ENCODE peak calls at places on chromosomes 13 and 19, in four cellular contexts. Q, Y, K and L are unnamed samples.

GRCh38 chr19:51311388-51312257 is at the start of gene IGLON5:
- DNase-seq in Q (peak), Y (no peak), K (no peak), L (no peak)

GRCh38 chr13:87393358-87393757 is 277.8 kb upstream of the SLITRK5 start:
- DNase-seq in K (no peak), Q (no peak), Y (no peak), L (no peak)

GRCh38 chr13:72489751-72490150 is 237.7 kb downstream of the MZT1 start:
- DNase-seq in Q (no peak), Y (no peak), K (no peak), L (no peak)

GRCh38 chr13:94548382-94549240 is 47.3 kb downstream of the TGDS start:
- DNase-seq in K (peak), Y (no peak), Q (peak), L (peak)

GRCh38 chr19:2329162-2329505 is 650 bp downstream of the SPPL2B start:
- DNase-seq in Q (no peak), K (no peak), Y (no peak), L (peak)

GRCh38 chr13:41061914-41062837 is 867 bp downstream of the WBP4 start:
- DNase-seq in Y (no peak), Q (peak), K (no peak), L (peak)

GRCh38 chr19:48695743-48696352 is at the start of gene FUT2:
- DNase-seq in Q (peak), Y (no peak), K (no peak), L (no peak)

GRCh38 chr13:64459778-64460177 is 2770.4 kb downstream of the PCDH9 start:
- DNase-seq in K (no peak), Y (no peak), Q (no peak), L (no peak)

GRCh38 chr13:68078457-68078856 is 848.3 kb upstream of the PCDH9 start:
- DNase-seq in Y (no peak), Q (no peak), K (no peak), L (no peak)

GRCh38 chr13:50359779-50360178 is 344.5 kb downstream of the KCNRG start:
- DNase-seq in Q (no peak), Y (no peak), K (no peak), L (no peak)

GRCh38 chr13:91133941-91134772 is 213.3 kb upstream of the MIR17HG start:
- DNase-seq in K (no peak), Y (peak), Q (peak), L (peak)

GRCh38 chr19:54418030-54418929 is 3.0 kb downstream of the TTYH1 start:
- DNase-seq in K (no peak), Q (peak), Y (peak), L (peak)

GRCh38 chr19:48344892-48345291 is 18.8 kb downstream of the TMEM143 start:
- DNase-seq in K (peak), Y (no peak), Q (peak), L (no peak)

GRCh38 chr19:19218911-19219310 is 7.2 kb downstream of the NCAN start:
- DNase-seq in Y (no peak), Q (no peak), K (no peak), L (no peak)

GRCh38 chr19:7862413-7862951 is 11.7 kb downstream of the PRR36 start:
- DNase-seq in Q (peak), K (no peak), Y (peak), L (peak)

GRCh38 chr19:46373573-46374359 is 26.9 kb downstream of the PPP5C start:
- DNase-seq in K (no peak), Y (no peak), Q (peak), L (peak)

GRCh38 chr13:37134411-37135041 is 29.1 kb upstream of the CSNK1A1L start:
- DNase-seq in Q (no peak), Y (no peak), K (no peak), L (peak)

GRCh38 chr13:44230736-44231135 is 142.9 kb upstream of the SERP2 start:
- DNase-seq in Q (no peak), K (no peak), Y (no peak), L (peak)

GRCh38 chr19:1590641-1591397 is 1.8 kb downstream of the MBD3 start:
- DNase-seq in K (no peak), Y (peak), Q (peak), L (peak)

GRCh38 chr19:480016-480855 is 16.1 kb upstream of the MADCAM1 start:
- DNase-seq in Y (peak), Q (peak), K (no peak), L (peak)

GRCh38 chr13:66663206-66663605 is 566.9 kb downstream of the PCDH9 start:
- DNase-seq in Y (no peak), K (no peak), Q (no peak), L (no peak)

GRCh38 chr19:19488041-19488874 is 27.1 kb downstream of the TSSK6 start:
- DNase-seq in Q (peak), K (no peak), Y (no peak), L (no peak)

GRCh38 chr13:101845501-101846012 is 393.1 kb downstream of the ITGBL1 start:
- DNase-seq in Q (no peak), K (no peak), Y (no peak), L (no peak)